ENCODE peak calls at places on chromosomes 12 and 14, in four cellular contexts. One of them, this sample, is unnamed.

GRCh38 chr12:43233861-43234260 is 318.1 kb downstream of the ADAMTS20 start:
- DNase-seq in cardiac fibroblast: no peak
- DNase-seq in HepG2: no peak
- DNase-seq in ovary: no peak
- DNase-seq in this sample: no peak

GRCh38 chr12:79658221-79658620 is 32.5 kb downstream of the PAWR start:
- DNase-seq in cardiac fibroblast: peak; percentile 38
- DNase-seq in HepG2: no peak
- DNase-seq in ovary: no peak
- DNase-seq in this sample: peak; percentile 32

GRCh38 chr12:130803707-130804106 is 35.3 kb downstream of the STX2 start:
- DNase-seq in cardiac fibroblast: peak; percentile 12
- DNase-seq in HepG2: no peak
- DNase-seq in ovary: no peak
- DNase-seq in this sample: no peak

GRCh38 chr12:14773685-14774073 is 29.6 kb downstream of the WBP11 start:
- DNase-seq in cardiac fibroblast: no peak
- DNase-seq in HepG2: no peak
- DNase-seq in ovary: no peak
- DNase-seq in this sample: no peak

GRCh38 chr12:98945864-98946263 is 300.8 kb downstream of the APAF1 start:
- DNase-seq in cardiac fibroblast: no peak
- DNase-seq in HepG2: no peak
- DNase-seq in ovary: no peak
- DNase-seq in this sample: no peak

GRCh38 chr12:13368971-13369370 is 172.4 kb downstream of the EMP1 start:
- DNase-seq in cardiac fibroblast: no peak
- DNase-seq in HepG2: no peak
- DNase-seq in ovary: no peak
- DNase-seq in this sample: no peak

GRCh38 chr12:46553911-46554310 is 181.3 kb upstream of the SLC38A2 start:
- DNase-seq in cardiac fibroblast: peak; percentile 36
- DNase-seq in HepG2: no peak
- DNase-seq in ovary: no peak
- DNase-seq in this sample: no peak

GRCh38 chr14:73746540-73747385 is 32.6 kb upstream of the PNMA1 start:
- DNase-seq in cardiac fibroblast: no peak
- DNase-seq in HepG2: no peak
- DNase-seq in ovary: no peak
- DNase-seq in this sample: no peak

GRCh38 chr12:53052419-53053222 is 2.8 kb downstream of the TNS2 start:
- DNase-seq in cardiac fibroblast: peak; percentile 93
- DNase-seq in HepG2: no peak
- DNase-seq in ovary: peak; percentile 95
- DNase-seq in this sample: no peak

GRCh38 chr12:49030119-49030518 is 11.5 kb upstream of the PRKAG1 start:
- DNase-seq in cardiac fibroblast: no peak
- DNase-seq in HepG2: no peak
- DNase-seq in ovary: no peak
- DNase-seq in this sample: no peak

GRCh38 chr12:115871714-115872113 is 405.8 kb downstream of the MED13L start:
- DNase-seq in cardiac fibroblast: peak; percentile 33
- DNase-seq in HepG2: peak; percentile 45
- DNase-seq in ovary: no peak
- DNase-seq in this sample: peak; percentile 54

GRCh38 chr12:52493172-52493571 is at the start of gene KRT6A:
- DNase-seq in cardiac fibroblast: no peak
- DNase-seq in HepG2: no peak
- DNase-seq in ovary: no peak
- DNase-seq in this sample: no peak

GRCh38 chr12:46483572-46484395 is 111.2 kb upstream of the SLC38A2 start:
- DNase-seq in cardiac fibroblast: peak; percentile 71
- DNase-seq in HepG2: peak; percentile 94
- DNase-seq in ovary: peak; percentile 37
- DNase-seq in this sample: no peak

GRCh38 chr14:92217956-92218355 is 96.2 kb downstream of the CPSF2 start:
- DNase-seq in cardiac fibroblast: peak; percentile 3
- DNase-seq in HepG2: no peak
- DNase-seq in ovary: no peak
- DNase-seq in this sample: no peak

GRCh38 chr12:124259168-124260066 is 35.5 kb upstream of the RFLNA start:
- DNase-seq in cardiac fibroblast: peak; percentile 59
- DNase-seq in HepG2: no peak
- DNase-seq in ovary: no peak
- DNase-seq in this sample: no peak

GRCh38 chr12:107429006-107429698 is 256.4 kb upstream of the PWP1 start:
- DNase-seq in cardiac fibroblast: no peak
- DNase-seq in HepG2: no peak
- DNase-seq in ovary: no peak
- DNase-seq in this sample: no peak

GRCh38 chr12:25970082-25970481 is 11.6 kb downstream of the RASSF8 start:
- DNase-seq in cardiac fibroblast: no peak
- DNase-seq in HepG2: no peak
- DNase-seq in ovary: no peak
- DNase-seq in this sample: no peak

GRCh38 chr14:33799705-33800269 is 151.1 kb downstream of the EGLN3 start:
- DNase-seq in cardiac fibroblast: peak; percentile 40
- DNase-seq in HepG2: no peak
- DNase-seq in ovary: no peak
- DNase-seq in this sample: no peak

GRCh38 chr12:47088021-47088944 is 8.5 kb upstream of the AMIGO2 start:
- DNase-seq in cardiac fibroblast: peak; percentile 65
- DNase-seq in HepG2: peak; percentile 53
- DNase-seq in ovary: no peak
- DNase-seq in this sample: no peak

GRCh38 chr12:105587237-105587636 is 256.7 kb downstream of the C12orf75 start:
- DNase-seq in cardiac fibroblast: peak; percentile 6
- DNase-seq in HepG2: no peak
- DNase-seq in ovary: no peak
- DNase-seq in this sample: no peak

GRCh38 chr14:28280997-28281598 is 485.5 kb upstream of the FOXG1 start:
- DNase-seq in cardiac fibroblast: no peak
- DNase-seq in HepG2: no peak
- DNase-seq in ovary: no peak
- DNase-seq in this sample: no peak

GRCh38 chr12:13177373-13177772 is 19.2 kb upstream of the EMP1 start:
- DNase-seq in cardiac fibroblast: no peak
- DNase-seq in HepG2: no peak
- DNase-seq in ovary: no peak
- DNase-seq in this sample: no peak

GRCh38 chr14:77707355-77707723 is 484 bp downstream of the ALKBH1 start:
- DNase-seq in cardiac fibroblast: peak; percentile 51
- DNase-seq in HepG2: peak; percentile 14
- DNase-seq in ovary: no peak
- DNase-seq in this sample: peak; percentile 12

GRCh38 chr12:113292091-113292490 is 42.8 kb downstream of the SLC8B1 start:
- DNase-seq in cardiac fibroblast: peak; percentile 74
- DNase-seq in HepG2: no peak
- DNase-seq in ovary: no peak
- DNase-seq in this sample: no peak

GRCh38 chr12:14756331-14757143 is 46.7 kb downstream of the WBP11 start:
- DNase-seq in cardiac fibroblast: no peak
- DNase-seq in HepG2: peak; percentile 45
- DNase-seq in ovary: no peak
- DNase-seq in this sample: no peak

GRCh38 chr12:131046813-131047788 is 93.4 kb downstream of the ADGRD1 start:
- DNase-seq in cardiac fibroblast: no peak
- DNase-seq in HepG2: no peak
- DNase-seq in ovary: peak; percentile 14
- DNase-seq in this sample: no peak

GRCh38 chr14:75522224-75522764 is at the start of gene BATF:
- DNase-seq in cardiac fibroblast: no peak
- DNase-seq in HepG2: no peak
- DNase-seq in ovary: no peak
- DNase-seq in this sample: no peak

GRCh38 chr12:115306380-115306779 is 622.4 kb upstream of the TBX3 start:
- DNase-seq in cardiac fibroblast: no peak
- DNase-seq in HepG2: peak; percentile 20
- DNase-seq in ovary: no peak
- DNase-seq in this sample: no peak

DNA sequence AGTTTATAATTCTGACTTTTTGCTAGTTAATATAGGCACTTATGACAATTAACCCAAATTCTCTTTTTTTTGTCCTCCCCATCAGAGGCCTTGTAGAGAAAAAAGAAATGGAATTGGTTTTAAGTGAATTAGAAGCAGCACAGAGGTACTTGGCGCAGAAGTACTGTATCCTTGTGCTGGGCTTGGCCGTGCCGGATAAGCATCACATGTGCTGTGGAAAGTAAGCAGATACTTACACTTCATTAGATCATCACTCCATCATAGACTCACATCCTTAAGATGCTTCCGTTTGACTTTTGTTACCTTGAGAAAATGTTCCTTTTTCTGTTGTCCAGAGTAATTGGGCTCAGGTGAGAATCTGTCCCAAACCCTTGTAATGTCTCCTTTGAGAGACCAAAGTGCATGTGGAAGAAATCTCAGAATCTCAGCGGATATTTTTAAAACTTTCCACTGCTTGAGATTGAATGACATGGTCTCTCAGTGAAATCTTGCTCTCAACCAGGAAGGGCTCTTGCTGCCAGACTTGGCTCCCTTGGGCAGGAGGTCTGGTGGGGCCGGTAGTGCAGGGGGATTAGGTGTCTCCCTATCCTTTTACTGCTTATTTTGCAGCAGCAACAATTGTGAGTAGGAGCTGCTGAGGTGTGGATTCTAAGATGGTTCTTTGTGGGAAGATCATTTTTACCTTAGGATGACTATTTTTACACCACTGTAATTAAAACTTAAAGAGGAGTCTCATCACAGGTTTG is 24.8 kb downstream of the PPP1R36 start:
- DNase-seq in cardiac fibroblast: no peak
- DNase-seq in HepG2: no peak
- DNase-seq in ovary: no peak
- DNase-seq in this sample: no peak
- TF ChIP-seq CTCF in cardiac fibroblast: no peak
- TF ChIP-seq CTCF in HepG2: no peak
- TF ChIP-seq CTCF in ovary: no peak
- TF ChIP-seq CTCF in this sample: no peak

GRCh38 chr14:101708853-101709532 is 52.5 kb upstream of the PPP2R5C start:
- DNase-seq in cardiac fibroblast: no peak
- DNase-seq in HepG2: no peak
- DNase-seq in ovary: no peak
- DNase-seq in this sample: no peak

GRCh38 chr14:101711041-101711861 is 50.3 kb upstream of the PPP2R5C start:
- DNase-seq in cardiac fibroblast: no peak
- DNase-seq in HepG2: no peak
- DNase-seq in ovary: peak; percentile 6
- DNase-seq in this sample: no peak

GRCh38 chr14:101707863-101708620 is 53.5 kb upstream of the PPP2R5C start:
- DNase-seq in cardiac fibroblast: no peak
- DNase-seq in HepG2: no peak
- DNase-seq in ovary: no peak
- DNase-seq in this sample: no peak

GRCh38 chr14:101709533-101709881 is 52.0 kb upstream of the PPP2R5C start:
- DNase-seq in cardiac fibroblast: no peak
- DNase-seq in HepG2: no peak
- DNase-seq in ovary: no peak
- DNase-seq in this sample: no peak

DNA sequence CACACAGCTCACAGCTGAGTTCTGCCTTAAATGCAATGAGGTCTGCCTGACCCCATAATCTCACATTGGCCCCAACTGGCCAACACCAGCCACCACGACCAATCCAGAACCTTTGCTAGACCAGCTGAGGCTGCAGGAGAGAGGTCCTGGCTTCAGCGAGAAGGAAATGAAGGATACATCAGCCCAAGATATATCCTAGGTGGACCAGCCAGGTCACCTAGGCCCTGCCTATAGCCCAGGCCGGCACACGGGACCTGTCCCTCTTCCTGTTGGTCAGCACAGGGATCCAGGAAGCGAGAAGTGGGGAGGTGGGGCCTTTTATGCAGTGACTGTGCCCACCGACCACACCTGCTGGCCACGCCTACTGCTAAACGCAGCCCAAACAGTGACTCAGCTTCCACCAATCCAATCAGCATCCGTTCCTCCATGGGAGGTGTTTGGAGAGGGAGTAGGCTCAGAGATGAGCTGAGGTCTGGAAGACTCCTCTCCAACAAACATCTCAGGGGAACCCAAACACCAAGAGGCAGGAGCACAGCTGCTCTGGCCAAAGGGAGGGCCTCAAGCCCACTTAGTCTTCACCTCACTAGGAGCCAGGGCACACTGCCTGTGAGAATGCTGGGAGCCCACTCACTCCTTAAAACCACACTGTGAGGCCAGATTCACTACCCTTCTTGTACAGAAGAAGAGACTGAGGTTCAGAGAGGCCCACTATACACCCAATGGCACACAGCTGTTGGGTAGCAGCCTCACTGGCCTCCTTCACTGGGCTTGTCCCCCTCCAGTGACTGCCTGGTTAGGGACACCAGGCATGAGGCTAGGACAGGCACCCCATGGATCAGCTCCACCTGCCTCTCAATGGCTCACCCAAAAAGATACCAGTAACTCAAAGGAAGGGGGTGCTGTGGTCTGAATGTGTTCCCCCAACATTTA is 51.3 kb upstream of the PPP2R5C start:
- DNase-seq in cardiac fibroblast: no peak
- DNase-seq in HepG2: peak; percentile 39
- DNase-seq in ovary: no peak
- DNase-seq in this sample: no peak
- H3K4me3 ChIP-seq in cardiac fibroblast: no peak overlapping the region
- H3K4me3 ChIP-seq in HepG2: peak overlapping the region; percentile 30
- H3K4me3 ChIP-seq in ovary: no peak overlapping the region
- H3K4me3 ChIP-seq in this sample: no peak overlapping the region

DNA sequence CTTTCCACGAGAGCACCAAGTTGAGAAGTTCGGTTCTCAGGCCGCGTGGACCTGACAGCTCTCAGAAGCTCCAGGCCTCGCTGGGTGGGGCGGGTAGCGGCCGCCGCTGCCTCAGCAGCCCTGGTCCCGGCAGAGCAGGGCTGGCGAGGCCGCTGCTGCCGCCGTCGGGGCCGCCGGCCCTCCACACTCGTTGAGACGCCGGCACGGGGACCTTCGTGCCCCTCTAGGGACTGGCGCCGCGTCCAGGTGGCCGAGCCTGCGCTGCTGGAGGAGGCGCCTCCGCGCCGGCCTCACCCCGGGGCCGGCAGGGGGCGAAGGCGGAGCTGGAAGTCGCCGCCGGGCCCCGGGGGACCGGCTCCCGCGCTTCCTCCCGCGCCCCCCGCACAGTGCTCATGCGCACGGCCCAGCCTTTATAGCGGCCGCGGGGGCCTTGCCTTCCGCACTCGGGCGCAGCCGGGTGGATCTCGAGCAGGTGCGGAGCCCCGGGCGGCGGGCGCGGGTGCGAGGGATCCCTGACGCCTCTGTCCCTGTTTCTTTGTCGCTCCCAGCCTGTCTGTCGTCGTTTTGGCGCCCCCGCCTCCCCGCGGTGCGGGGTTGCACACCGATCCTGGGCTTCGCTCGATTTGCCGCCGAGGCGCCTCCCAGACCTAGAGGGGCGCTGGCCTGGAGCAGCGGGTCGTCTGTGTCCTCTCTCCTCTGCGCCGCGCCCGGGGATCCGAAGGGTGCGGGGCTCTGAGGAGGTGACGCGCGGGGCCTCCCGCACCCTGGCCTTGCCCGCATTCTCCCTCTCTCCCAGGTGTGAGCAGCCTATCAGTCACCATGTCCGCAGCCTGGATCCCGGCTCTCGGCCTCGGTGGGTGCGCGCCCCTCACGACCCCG is at the start of gene COCH:
- DNase-seq in cardiac fibroblast: no peak
- DNase-seq in HepG2: peak; percentile 71
- DNase-seq in ovary: no peak
- DNase-seq in this sample: no peak
- TF ChIP-seq CTCF in cardiac fibroblast: no peak
- TF ChIP-seq CTCF in HepG2: peak; percentile 72
- TF ChIP-seq CTCF in ovary: no peak
- TF ChIP-seq CTCF in this sample: no peak

GRCh38 chr12:83793616-83794015 is 1106.9 kb downstream of the TMTC2 start:
- DNase-seq in cardiac fibroblast: no peak
- DNase-seq in HepG2: no peak
- DNase-seq in ovary: no peak
- DNase-seq in this sample: no peak
- H3K4me3 ChIP-seq in cardiac fibroblast: no peak overlapping the region
- H3K4me3 ChIP-seq in HepG2: no peak overlapping the region
- H3K4me3 ChIP-seq in ovary: no peak overlapping the region
- H3K4me3 ChIP-seq in this sample: no peak overlapping the region